ENCODE peak calls at places on chromosomes 1 and 21, in seven cellular contexts. Z is neuronal stem cell; J is D341Med; L is GM03348; C is CD8-positive, alpha-beta T cell; U is stimulated activated CD4-positive, alpha-beta T cell treated with anti-CD3 and anti-CD28 coated beads, Interleukin-1b, Interleukin-23, amount 100 ng/mL, for 4 hours; Q is ACHN. W is an unnamed sample.

GRCh38 chr1:202615501-202616354 is 94.5 kb downstream of the SYT2 start:
- DNase-seq in Z (no peak), J (no peak), L (peak; percentile 43), C (no peak), U (no peak), Q (peak; percentile 52), W (no peak)

GRCh38 chr1:230728710-230729392 is 14.9 kb upstream of the AGT start:
- DNase-seq in Z (no peak), J (no peak), L (no peak), C (no peak), U (no peak), Q (no peak), W (no peak)

GRCh38 chr1:179781962-179782361 is 38.9 kb downstream of the FAM163A start:
- DNase-seq in Z (no peak), J (no peak), L (peak; percentile 18), C (no peak), U (no peak), Q (no peak), W (no peak)

GRCh38 chr1:69185378-69185777 is 382.3 kb upstream of the LRRC7 start:
- DNase-seq in Z (no peak), J (no peak), L (no peak), C (no peak), U (no peak), Q (no peak), W (no peak)

GRCh38 chr1:47440052-47440848 is 2.4 kb downstream of the FOXD2 start:
- DNase-seq in Z (no peak), J (no peak), L (no peak), C (no peak), U (no peak), Q (no peak), W (no peak)

GRCh38 chr1:246827396-246827795 is 103.2 kb downstream of the SCCPDH start:
- DNase-seq in Z (no peak), J (no peak), L (no peak), C (no peak), U (no peak), Q (no peak), W (no peak)

GRCh38 chr1:116769561-116769977 is 15.3 kb downstream of the CD2 start:
- DNase-seq in Z (no peak), J (no peak), L (peak; percentile 24), C (peak; percentile 44), U (no peak), Q (no peak), W (peak; percentile 51)

GRCh38 chr21:34801519-34802132 is 132.8 kb downstream of the CLIC6 start:
- DNase-seq in Z (no peak), J (no peak), L (no peak), C (no peak), U (no peak), Q (peak; percentile 33), W (no peak)

GRCh38 chr1:193700710-193701355 is 514.4 kb upstream of the B3GALT2 start:
- DNase-seq in Z (no peak), J (no peak), L (peak; percentile 1), C (no peak), U (no peak), Q (peak; percentile 63), W (no peak)

GRCh38 chr1:232925421-232926202 is 24.8 kb upstream of the NTPCR start:
- DNase-seq in Z (no peak), J (peak; percentile 52), L (no peak), C (no peak), U (no peak), Q (no peak), W (no peak)

GRCh38 chr1:4371849-4372248 is 282.6 kb upstream of the AJAP1 start:
- DNase-seq in Z (no peak), J (no peak), L (no peak), C (no peak), U (no peak), Q (no peak), W (no peak)

GRCh38 chr1:224450956-224451350 is 16.4 kb upstream of the WDR26 start:
- DNase-seq in Z (no peak), J (no peak), L (no peak), C (no peak), U (no peak), Q (no peak), W (no peak)

GRCh38 chr1:47437518-47438320 is at the start of gene FOXD2:
- DNase-seq in Z (peak; percentile 88), J (peak; percentile 93), L (peak; percentile 98), C (peak; percentile 87), U (peak; percentile 95), Q (peak; percentile 81), W (peak; percentile 84)

GRCh38 chr1:212284332-212284743 is 872 bp upstream of the PPP2R5A start:
- DNase-seq in Z (no peak), J (no peak), L (no peak), C (no peak), U (no peak), Q (no peak), W (no peak)

GRCh38 chr1:1785666-1786065 is 7.4 kb upstream of the NADK start:
- DNase-seq in Z (no peak), J (no peak), L (no peak), C (no peak), U (no peak), Q (no peak), W (no peak)

GRCh38 chr1:59638172-59638800 is 176.5 kb upstream of the HOOK1 start:
- DNase-seq in Z (peak; percentile 9), J (no peak), L (peak; percentile 65), C (no peak), U (no peak), Q (no peak), W (no peak)

GRCh38 chr1:42957880-42958487 is 684 bp downstream of the SLC2A1 start:
- DNase-seq in Z (peak; percentile 59), J (peak; percentile 94), L (peak; percentile 94), C (no peak), U (peak; percentile 66), Q (peak; percentile 55), W (peak; percentile 45)

W was measured in activated CD4-positive, alpha-beta T cell treated with anti-CD3 and anti-CD28 coated beads for 1 hour.